ENCODE peak calls at places on chromosome 13, in eight cellular contexts. L, I, J, Q, P, V, W and M are unnamed samples.

GRCh38 chr13:63010072-63010658 is 1594.5 kb upstream of the PCDH20 start:
- DNase-seq in I (no peak), J (no peak), Q (no peak), V (no peak), P (no peak), W (no peak), L (no peak), M (no peak)

GRCh38 chr13:105925496-105925895 is 610.0 kb downstream of the EFNB2 start:
- DNase-seq in I (no peak), L (peak), V (no peak), J (no peak), Q (no peak), P (no peak), W (no peak), M (peak)

GRCh38 chr13:65603160-65603559 is 1627.0 kb downstream of the PCDH9 start:
- DNase-seq in Q (no peak), L (no peak), W (no peak), P (no peak), J (no peak), V (no peak), I (no peak), M (no peak)

GRCh38 chr13:100394005-100394695 is 194.4 kb downstream of the GGACT start:
- DNase-seq in P (no peak), L (no peak), W (no peak), I (no peak), V (no peak), J (no peak), Q (no peak), M (no peak)

GRCh38 chr13:43933378-43933777 is 53.7 kb downstream of the LACC1 start:
- DNase-seq in L (no peak), P (no peak), I (no peak), V (no peak), J (no peak), Q (no peak), W (no peak), M (no peak)

GRCh38 chr13:80237646-80238045 is 103.3 kb downstream of the SPRY2 start:
- DNase-seq in W (no peak), V (no peak), J (no peak), P (no peak), L (no peak), Q (no peak), I (no peak), M (no peak)

GRCh38 chr13:36891752-36892151 is 28.3 kb downstream of the SMAD9 start:
- DNase-seq in L (no peak), Q (no peak), V (no peak), W (no peak), I (no peak), J (no peak), P (no peak), M (no peak)

GRCh38 chr13:94656766-94657165 is 55.1 kb downstream of the GPR180 start:
- DNase-seq in Q (no peak), I (no peak), P (no peak), V (no peak), J (no peak), W (no peak), L (peak), M (peak)

GRCh38 chr13:110409581-110409992 is 102.5 kb downstream of the COL4A2 start:
- DNase-seq in J (peak), P (no peak), I (no peak), L (no peak), W (peak), Q (peak), V (no peak), M (no peak)

GRCh38 chr13:44169018-44169909 is 204.4 kb upstream of the SERP2 start:
- DNase-seq in V (peak), Q (no peak), I (no peak), J (no peak), W (no peak), L (no peak), P (no peak), M (no peak)

GRCh38 chr13:108812165-108812564 is 182.8 kb downstream of the MYO16 start:
- DNase-seq in L (no peak), V (no peak), Q (no peak), W (no peak), P (no peak), J (no peak), I (no peak), M (no peak)

GRCh38 chr13:90868321-90868920 is 479.1 kb upstream of the MIR17HG start:
- DNase-seq in Q (peak), J (no peak), P (no peak), W (no peak), L (no peak), V (peak), I (no peak), M (peak)

GRCh38 chr13:20311022-20311421 is 78.9 kb upstream of the GJB6 start:
- DNase-seq in V (no peak), L (no peak), I (no peak), Q (no peak), W (no peak), J (no peak), P (no peak), M (no peak)

GRCh38 chr13:45207319-45207718 is 6.5 kb upstream of the KCTD4 start:
- DNase-seq in I (no peak), L (no peak), V (no peak), Q (no peak), W (no peak), P (no peak), J (no peak), M (no peak)

GRCh38 chr13:113537205-113537604 is 46.7 kb upstream of the DCUN1D2 start:
- DNase-seq in J (peak), V (no peak), I (no peak), W (no peak), Q (no peak), P (no peak), L (no peak), M (no peak)

GRCh38 chr13:54185785-54186184 is 1157.2 kb downstream of the OLFM4 start:
- DNase-seq in P (no peak), I (no peak), J (no peak), W (no peak), V (peak), Q (no peak), L (peak), M (peak)

GRCh38 chr13:50129065-50129922 is 114.0 kb downstream of the KCNRG start:
- DNase-seq in W (no peak), P (no peak), I (peak), J (peak), V (peak), L (no peak), Q (no peak), M (no peak)

GRCh38 chr13:28526876-28527275 is 31.9 kb upstream of the FLT1 start:
- DNase-seq in W (no peak), J (no peak), I (no peak), L (no peak), Q (no peak), P (no peak), V (no peak), M (no peak)

GRCh38 chr13:113124211-113125025 is 1.8 kb downstream of the F10 start:
- DNase-seq in L (no peak), Q (no peak), V (no peak), I (no peak), W (no peak), P (no peak), J (peak), M (no peak)

GRCh38 chr13:26941345-26942174 is 181.0 kb upstream of the GPR12 start:
- DNase-seq in I (no peak), P (no peak), V (no peak), Q (no peak), W (no peak), L (peak), J (no peak), M (peak)

GRCh38 chr13:96091164-96091931 is 1.4 kb downstream of the HS6ST3 start:
- DNase-seq in L (no peak), I (no peak), J (peak), W (no peak), P (no peak), Q (no peak), V (peak), M (peak)

GRCh38 chr13:101308247-101309013 is 107.9 kb downstream of the NALCN start:
- DNase-seq in I (no peak), W (no peak), L (peak), P (no peak), Q (no peak), V (no peak), J (no peak), M (no peak)

GRCh38 chr13:73809561-73809960 is 324.6 kb downstream of the KLF12 start:
- DNase-seq in L (no peak), Q (no peak), W (no peak), J (no peak), I (no peak), V (no peak), P (no peak), M (no peak)

GRCh38 chr13:76892488-76892887 is 6.3 kb upstream of the KCTD12 start:
- DNase-seq in J (no peak), W (no peak), P (no peak), V (no peak), I (no peak), L (no peak), Q (no peak), M (no peak)

GRCh38 chr13:74090397-74090796 is 43.8 kb downstream of the KLF12 start:
- DNase-seq in L (no peak), P (no peak), J (no peak), Q (no peak), I (no peak), W (no peak), V (no peak), M (no peak)

GRCh38 chr13:42478531-42479156 is 95.3 kb upstream of the TNFSF11 start:
- DNase-seq in Q (no peak), V (peak), P (no peak), W (no peak), L (no peak), I (no peak), J (no peak), M (peak)

GRCh38 chr13:26558074-26558805 is 757 bp downstream of the WASF3 start:
- DNase-seq in L (no peak), W (no peak), I (peak), J (peak), Q (peak), V (peak), P (no peak), M (no peak)

GRCh38 chr13:34308725-34309124 is 490.8 kb downstream of the RFC3 start:
- DNase-seq in L (no peak), P (no peak), V (no peak), I (no peak), W (no peak), J (no peak), Q (no peak), M (no peak)

GRCh38 chr13:99548448-99548847 is 47.2 kb downstream of the TM9SF2 start:
- DNase-seq in J (no peak), Q (no peak), I (no peak), P (no peak), L (no peak), W (no peak), V (no peak), M (no peak)

GRCh38 chr13:39605677-39606320 is 2.8 kb upstream of the LHFPL6 start:
- DNase-seq in V (no peak), W (no peak), I (no peak), J (no peak), P (no peak), L (no peak), Q (no peak), M (no peak)

GRCh38 chr13:111993701-111994100 is 73.2 kb upstream of the SOX1 start:
- DNase-seq in Q (no peak), W (no peak), V (no peak), I (no peak), P (no peak), L (no peak), J (no peak), M (no peak)

GRCh38 chr13:28099396-28100148 is 804 bp downstream of the FLT3 start:
- DNase-seq in V (no peak), P (no peak), J (no peak), Q (no peak), L (no peak), I (no peak), W (no peak), M (no peak)

GRCh38 chr13:114222461-114222968 is 12.2 kb upstream of the CDC16 start:
- DNase-seq in J (no peak), I (no peak), Q (no peak), V (peak), P (no peak), L (no peak), W (no peak), M (no peak)

GRCh38 chr13:30033681-30034447 is 183.4 kb upstream of the UBL3 start:
- DNase-seq in I (no peak), Q (no peak), P (no peak), W (no peak), V (peak), L (peak), J (no peak), M (peak)
- H3K27ac ChIP-seq in I (no peak), Q (no peak), P (no peak), W (no peak), V (no peak), L (no peak), J (no peak), M (peak)

DNA sequence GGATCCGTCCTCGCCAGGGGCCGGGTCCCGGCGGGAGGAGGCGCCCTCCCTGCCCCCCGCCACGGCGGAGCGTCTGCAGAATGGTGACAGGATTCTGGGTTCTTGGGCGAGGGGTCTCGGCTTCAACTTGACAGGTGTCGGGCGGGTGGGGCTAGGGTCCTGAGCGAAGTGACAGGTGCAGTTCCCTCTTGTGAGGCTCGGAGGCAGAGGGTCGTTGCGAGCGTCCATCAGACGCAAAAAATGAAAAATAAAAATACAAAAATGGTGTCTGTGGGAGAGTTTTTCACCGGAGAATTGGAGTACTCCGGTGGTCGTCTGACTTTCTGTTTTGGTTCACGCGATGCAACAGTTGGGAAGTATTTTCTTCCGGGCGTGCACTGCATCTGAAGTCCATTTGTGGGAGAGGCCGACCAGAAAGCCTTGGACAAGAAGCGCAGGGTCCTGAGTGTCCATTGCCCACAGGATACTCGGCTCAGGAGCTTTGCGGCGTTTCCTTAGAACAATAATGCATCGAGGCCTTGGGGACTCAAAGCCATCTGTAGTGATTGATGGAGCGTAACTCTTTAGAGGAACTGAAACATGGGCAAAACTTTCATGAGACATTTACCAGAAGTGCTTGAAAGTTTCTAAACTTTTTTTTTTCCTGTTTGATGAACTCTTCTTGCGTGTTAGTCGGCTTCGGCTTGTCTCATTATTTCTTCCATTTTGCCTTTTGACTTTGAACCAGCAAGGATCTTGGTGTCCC is 753 bp downstream of the RB1 start:
- DNase-seq in L (no peak), I (peak), V (peak), Q (peak), J (no peak), P (no peak), W (peak), M (peak)
- H3K27ac ChIP-seq in L (peak), I (peak), V (peak), Q (peak), J (peak), P (peak), W (peak), M (peak)

GRCh38 chr13:41462427-41462826 is 5.1 kb downstream of the RGCC start:
- DNase-seq in I (no peak), W (no peak), V (no peak), L (no peak), J (no peak), P (no peak), Q (no peak), M (no peak)

GRCh38 chr13:41465965-41466364 is 8.6 kb downstream of the RGCC start:
- DNase-seq in J (no peak), L (no peak), I (no peak), Q (no peak), W (no peak), P (no peak), V (no peak), M (no peak)

GRCh38 chr13:41463823-41464602 is 6.7 kb downstream of the RGCC start:
- DNase-seq in L (no peak), W (no peak), P (no peak), I (no peak), Q (no peak), J (peak), V (no peak), M (no peak)

GRCh38 chr13:41467546-41467945 is 10.2 kb downstream of the RGCC start:
- DNase-seq in V (no peak), L (no peak), Q (no peak), I (no peak), P (no peak), W (no peak), J (no peak), M (no peak)

DNA sequence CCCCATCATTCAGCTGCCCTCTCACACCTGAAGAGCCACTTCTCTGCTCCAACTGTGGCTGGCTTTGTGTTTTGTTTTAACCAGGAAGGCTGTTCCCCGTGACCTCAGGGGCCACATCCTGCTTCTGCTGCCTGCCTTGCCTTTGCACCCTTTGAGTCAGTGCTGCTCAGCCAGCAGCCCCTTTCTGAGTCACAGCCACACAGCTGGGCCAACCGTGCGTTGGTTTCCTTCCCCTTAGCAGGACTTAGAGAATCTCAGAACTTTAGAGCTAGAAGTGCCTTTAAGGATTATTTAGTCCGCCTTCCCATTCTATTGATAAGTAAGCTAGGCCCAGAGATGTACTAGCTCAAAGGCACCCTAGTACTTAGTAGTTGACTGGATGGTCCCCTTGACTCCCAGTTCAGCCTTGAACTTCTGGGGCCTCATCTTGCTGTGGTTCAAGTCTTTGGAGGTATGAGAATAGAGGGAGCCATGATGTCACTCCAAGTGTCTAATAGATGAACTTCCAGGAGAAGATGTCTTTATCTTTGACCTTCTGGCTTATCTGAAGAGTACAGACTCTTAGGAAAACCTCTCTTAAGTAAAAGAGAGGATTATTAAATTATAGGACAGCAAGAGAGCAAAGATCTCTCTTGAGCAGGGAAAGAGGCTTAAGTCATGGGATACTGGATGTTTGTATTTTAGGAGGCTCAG is 8.0 kb downstream of the RGCC start:
- DNase-seq in I (peak), L (no peak), V (no peak), J (peak), W (peak), P (peak), Q (peak), M (no peak)
- H3K27ac ChIP-seq in I (peak), L (no peak), V (no peak), J (no peak), W (peak), P (peak), Q (peak), M (no peak)

GRCh38 chr13:46577656-46578589 is 25.0 kb downstream of the LRCH1 start:
- DNase-seq in J (no peak), V (no peak), I (no peak), W (no peak), P (no peak), L (no peak), Q (no peak), M (peak)
- H3K27ac ChIP-seq in J (no peak), V (no peak), I (no peak), W (no peak), P (peak), L (no peak), Q (no peak), M (peak)